ENCODE peak calls at places on chromosome 6, in eight cellular contexts. Y is CD8-positive, alpha-beta T cell; R is SK-N-SH; G is ovary; T is left ventricle myocardium inferior; B is uterus; A is hepatocyte; D is mammary epithelial cell. I is an unnamed sample.

GRCh38 chr6:15322184-15322583 is 76.3 kb downstream of the JARID2 start:
- DNase-seq in G (no peak), B (no peak), Y (no peak), D (no peak), R (no peak), A (no peak), T (no peak), I (no peak)

GRCh38 chr6:105898286-105898685 is 187.8 kb upstream of the PRDM1 start:
- DNase-seq in R (no peak), A (no peak), D (peak; percentile 79), G (no peak), T (no peak), Y (no peak), B (no peak), I (no peak)

GRCh38 chr6:144314003-144314485 is 28.9 kb downstream of the UTRN start:
- DNase-seq in T (peak; percentile 70), Y (no peak), D (no peak), G (peak; percentile 72), R (no peak), B (peak; percentile 59), A (no peak), I (peak; percentile 85)

GRCh38 chr6:41654433-41655020 is 16.3 kb downstream of the MDFI start:
- DNase-seq in Y (no peak), A (no peak), D (no peak), G (no peak), R (no peak), B (no peak), T (no peak), I (no peak)

GRCh38 chr6:148441454-148441911 is 98.8 kb downstream of the SASH1 start:
- DNase-seq in A (peak; percentile 33), Y (no peak), D (peak; percentile 80), T (no peak), B (no peak), R (no peak), G (no peak), I (no peak)

GRCh38 chr6:33424855-33425667 is 5.2 kb downstream of the SYNGAP1 start:
- DNase-seq in B (peak; percentile 55), D (no peak), G (peak; percentile 74), Y (no peak), A (no peak), R (peak; percentile 32), T (no peak), I (no peak)

GRCh38 chr6:150409576-150410066 is 40.8 kb downstream of the IYD start:
- DNase-seq in Y (no peak), B (peak; percentile 32), T (peak; percentile 48), D (no peak), R (no peak), G (peak; percentile 62), A (peak; percentile 23), I (no peak)

GRCh38 chr6:16130437-16130891 is 1.6 kb downstream of the MYLIP start:
- DNase-seq in A (peak; percentile 28), G (no peak), B (no peak), R (no peak), T (no peak), Y (no peak), D (peak; percentile 16), I (no peak)

GRCh38 chr6:102732908-102733307 is 1339.4 kb downstream of the GRIK2 start:
- DNase-seq in G (no peak), T (no peak), R (no peak), A (no peak), B (no peak), D (peak; percentile 1), Y (no peak), I (no peak)

GRCh38 chr6:74574794-74575193 is 631.1 kb downstream of the COL12A1 start:
- DNase-seq in Y (no peak), R (peak; percentile 13), T (no peak), D (no peak), A (peak; percentile 37), B (no peak), G (no peak), I (no peak)

GRCh38 chr6:2388554-2389324 is 143.3 kb upstream of the GMDS start:
- DNase-seq in G (no peak), A (no peak), R (no peak), Y (no peak), D (no peak), T (no peak), B (no peak), I (no peak)

GRCh38 chr6:8108031-8108660 is 5.8 kb upstream of the EEF1E1 start:
- DNase-seq in B (no peak), D (peak; percentile 89), G (no peak), T (no peak), Y (no peak), A (peak; percentile 12), R (no peak), I (no peak)

GRCh38 chr6:72649032-72649984 is 27.4 kb downstream of the KCNQ5 start:
- DNase-seq in D (peak; percentile 85), G (no peak), B (no peak), R (no peak), T (no peak), A (no peak), Y (no peak), I (no peak)

GRCh38 chr6:70135783-70136182 is 167.1 kb downstream of the COL9A1 start:
- DNase-seq in D (no peak), T (no peak), Y (no peak), G (no peak), A (no peak), B (no peak), R (no peak), I (no peak)
- H3K27ac ChIP-seq in D (no peak overlapping the region), T (no peak overlapping the region), Y (no peak overlapping the region), G (no peak overlapping the region), A (no peak overlapping the region), B (no peak overlapping the region), R (no peak overlapping the region), I (no peak overlapping the region)

GRCh38 chr6:90368001-90368400 is 71.4 kb upstream of the BACH2 start:
- DNase-seq in A (no peak), B (no peak), Y (no peak), G (no peak), R (no peak), D (no peak), T (no peak), I (no peak)

GRCh38 chr6:90365565-90366219 is 69.0 kb upstream of the BACH2 start:
- DNase-seq in T (no peak), D (no peak), G (no peak), R (no peak), Y (no peak), A (no peak), B (no peak), I (no peak)

GRCh38 chr6:90364291-90364690 is 67.6 kb upstream of the BACH2 start:
- DNase-seq in D (no peak), T (no peak), G (no peak), A (no peak), B (no peak), R (no peak), Y (no peak), I (no peak)

GRCh38 chr6:90364846-90365401 is 68.3 kb upstream of the BACH2 start:
- DNase-seq in R (no peak), G (no peak), D (no peak), T (no peak), A (no peak), Y (no peak), B (no peak), I (no peak)

DNA sequence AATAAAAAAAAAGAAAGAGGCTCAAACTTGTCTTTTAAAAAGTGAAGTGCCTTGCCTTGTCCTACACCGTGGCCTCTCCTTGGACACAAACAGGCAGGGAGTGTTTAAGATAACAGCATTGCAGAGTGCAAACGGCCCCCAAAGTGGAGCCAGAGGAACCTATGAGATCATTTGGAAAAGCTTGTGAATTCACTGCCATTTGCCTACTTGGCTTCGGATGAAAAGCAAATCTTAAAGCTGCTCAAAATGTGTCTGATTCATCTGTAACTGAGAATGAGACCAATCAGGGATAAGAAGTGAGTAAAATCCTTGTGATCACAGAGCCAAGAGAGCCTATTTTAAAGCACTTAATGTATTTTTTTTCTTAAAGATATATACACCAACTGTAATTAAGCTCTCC is 65.6 kb upstream of the BACH2 start:
- DNase-seq in R (no peak), Y (no peak), T (no peak), D (no peak), A (peak; percentile 16), G (peak; percentile 33), B (no peak), I (no peak)
- TF ChIP-seq CTCF in R (no peak), Y (no peak), T (no peak), D (no peak), A (no peak), G (no peak), B (no peak), I (no peak)

DNA sequence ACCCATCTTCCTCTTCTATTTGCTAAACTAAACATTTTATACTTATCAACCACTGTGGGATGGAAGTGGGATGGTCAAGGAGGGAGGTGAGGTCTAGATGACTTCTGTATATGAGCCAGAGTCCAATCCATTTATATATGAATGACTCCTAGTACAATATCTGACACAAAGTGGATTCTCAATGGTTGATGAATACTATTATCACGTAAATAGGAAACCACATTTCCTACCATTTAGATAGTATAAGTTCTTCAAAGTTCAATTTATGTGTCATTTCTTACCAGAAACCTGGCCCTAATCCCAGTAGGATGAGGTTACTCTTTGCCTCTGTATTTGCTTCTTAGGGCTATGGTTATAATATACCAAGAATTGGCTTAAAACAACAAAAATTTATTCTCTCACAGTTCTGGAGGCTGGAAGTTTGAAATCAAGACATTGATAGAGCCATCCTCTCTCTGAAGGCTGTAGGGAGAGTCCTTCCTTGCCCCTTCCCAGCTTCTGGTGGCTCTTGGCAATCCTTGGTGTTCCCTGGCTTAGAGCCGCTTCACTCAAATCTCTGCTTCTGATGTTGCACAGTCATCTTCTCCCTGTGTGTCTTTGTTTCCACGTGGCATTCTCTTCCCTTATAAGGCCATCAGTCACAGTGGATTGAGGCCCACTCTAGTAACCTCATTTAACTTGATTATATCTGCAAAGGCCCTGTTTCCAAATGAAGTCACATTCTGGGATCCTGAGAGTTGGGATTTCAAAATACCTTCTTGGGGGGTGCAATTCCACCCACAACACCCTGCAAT is 41.0 kb upstream of the RAB23 start:
- DNase-seq in B (peak; percentile 55), D (peak; percentile 49), G (no peak), Y (no peak), R (no peak), A (no peak), T (no peak), I (no peak)
- H3K27ac ChIP-seq in B (peak overlapping the region; percentile 93), D (no peak overlapping the region), G (no peak overlapping the region), Y (no peak overlapping the region), R (peak overlapping the region; percentile 95), A (peak overlapping the region; percentile 25), T (peak overlapping the region; percentile 64), I (peak overlapping the region; percentile 79)

GRCh38 chr6:170483413-170483812 is 69.7 kb downstream of the PSMB1 start:
- DNase-seq in G (no peak), Y (no peak), B (no peak), A (no peak), T (no peak), R (no peak), D (no peak), I (no peak)

GRCh38 chr6:170485159-170485558 is 67.9 kb downstream of the PSMB1 start:
- DNase-seq in D (no peak), G (no peak), Y (no peak), A (no peak), R (no peak), B (no peak), T (no peak), I (no peak)

GRCh38 chr6:170476360-170476759 is 76.7 kb downstream of the PSMB1 start:
- DNase-seq in A (no peak), Y (no peak), T (no peak), R (no peak), G (no peak), B (no peak), D (no peak), I (no peak)

GRCh38 chr6:170475118-170475517 is 78.0 kb downstream of the PSMB1 start:
- DNase-seq in D (no peak), G (no peak), A (no peak), B (no peak), Y (no peak), R (no peak), T (no peak), I (no peak)

GRCh38 chr6:170480045-170480714 is 72.9 kb downstream of the PSMB1 start:
- DNase-seq in T (peak; percentile 29), B (no peak), A (peak; percentile 21), G (no peak), R (no peak), D (peak; percentile 21), Y (no peak), I (no peak)
- TF ChIP-seq CTCF in T (peak; percentile 37), B (no peak), A (peak; percentile 27), G (no peak), R (peak; percentile 7), D (peak; percentile 26), Y (no peak), I (no peak)

I was measured in coronary artery.